ENCODE peak calls at places on chromosomes 7 and 10, in seven cellular contexts. F, E, A, T, G, O and X are unnamed samples.

GRCh38 chr10:62278461-62278910 is 9.8 kb upstream of the RTKN2 start:
- DNase-seq in F (no peak), E (no peak), A (peak; percentile 11), T (no peak), G (no peak), O (no peak), X (no peak)

GRCh38 chr10:23037561-23037960 is 57.8 kb upstream of the MSRB2 start:
- DNase-seq in F (no peak), E (no peak), A (no peak), T (no peak), G (no peak), O (no peak), X (no peak)

GRCh38 chr7:16528520-16528919 is 1.9 kb downstream of the LRRC72 start:
- DNase-seq in F (no peak), E (no peak), A (no peak), T (no peak), G (no peak), O (no peak), X (no peak)

GRCh38 chr10:129958686-129959543 is 5.2 kb downstream of the EBF3 start:
- DNase-seq in F (peak; percentile 61), E (peak; percentile 20), A (no peak), T (no peak), G (peak; percentile 83), O (peak; percentile 65), X (no peak)

GRCh38 chr10:78623577-78624215 is 445.1 kb upstream of the ZMIZ1 start:
- DNase-seq in F (no peak), E (no peak), A (no peak), T (peak; percentile 21), G (peak; percentile 10), O (no peak), X (peak; percentile 19)

GRCh38 chr10:133157662-133158436 is 2.2 kb upstream of the KNDC1 start:
- DNase-seq in F (no peak), E (no peak), A (no peak), T (no peak), G (peak; percentile 58), O (no peak), X (no peak)

GRCh38 chr7:41491752-41492405 is 211.0 kb downstream of the INHBA start:
- DNase-seq in F (no peak), E (no peak), A (no peak), T (no peak), G (no peak), O (no peak), X (no peak)

GRCh38 chr7:26958834-26959233 is 94.4 kb upstream of the SKAP2 start:
- DNase-seq in F (no peak), E (no peak), A (no peak), T (no peak), G (no peak), O (no peak), X (no peak)

GRCh38 chr10:132100556-132101349 is 35.0 kb downstream of the JAKMIP3 start:
- DNase-seq in F (no peak), E (peak; percentile 23), A (no peak), T (no peak), G (peak; percentile 33), O (peak; percentile 56), X (peak; percentile 42)

GRCh38 chr7:51472017-51472296 is 155.3 kb upstream of the COBL start:
- DNase-seq in F (no peak), E (no peak), A (no peak), T (no peak), G (peak; percentile 82), O (no peak), X (no peak)

GRCh38 chr7:104552102-104552501 is 223.7 kb downstream of the LHFPL3 start:
- DNase-seq in F (no peak), E (peak; percentile 28), A (peak; percentile 68), T (peak; percentile 32), G (peak; percentile 89), O (no peak), X (peak; percentile 71)

GRCh38 chr10:14889318-14889717 is 10.7 kb downstream of the SUV39H2 start:
- DNase-seq in F (no peak), E (no peak), A (peak; percentile 12), T (no peak), G (no peak), O (no peak), X (no peak)

GRCh38 chr10:55398463-55398862 is 597.4 kb upstream of the PCDH15 start:
- DNase-seq in F (no peak), E (no peak), A (no peak), T (no peak), G (no peak), O (no peak), X (no peak)

GRCh38 chr10:101564490-101564991 is 23.5 kb downstream of the POLL start:
- DNase-seq in F (peak; percentile 48), E (no peak), A (no peak), T (no peak), G (peak; percentile 28), O (peak; percentile 41), X (no peak)

GRCh38 chr7:137964824-137965545 is 36.9 kb downstream of the CREB3L2 start:
- DNase-seq in F (no peak), E (no peak), A (no peak), T (no peak), G (no peak), O (no peak), X (no peak)

GRCh38 chr10:113947138-113948011 is 92.9 kb downstream of the NHLRC2 start:
- DNase-seq in F (no peak), E (peak; percentile 43), A (no peak), T (peak; percentile 42), G (no peak), O (no peak), X (no peak)

GRCh38 chr10:71978988-71979691 is 14.9 kb downstream of the CHST3 start:
- DNase-seq in F (peak; percentile 8), E (no peak), A (no peak), T (no peak), G (no peak), O (peak; percentile 70), X (no peak)
- H3K4me1 ChIP-seq in F (peaks cover 80% of the 10 kb centered on the region), E (peaks cover 85% of the 10 kb centered on the region), A (peaks cover 28% of the 10 kb centered on the region), T (peaks cover 34% of the 10 kb centered on the region), G (peaks cover 2% of the 10 kb centered on the region), O (peaks cover 97% of the 10 kb centered on the region), X (peaks cover 12% of the 10 kb centered on the region)

GRCh38 chr7:10040674-10041073 is 933.0 kb upstream of the PHF14 start:
- DNase-seq in F (no peak), E (no peak), A (no peak), T (no peak), G (no peak), O (no peak), X (no peak)

GRCh38 chr7:10038351-10038750 is 935.3 kb upstream of the PHF14 start:
- DNase-seq in F (no peak), E (no peak), A (no peak), T (no peak), G (no peak), O (no peak), X (no peak)

GRCh38 chr7:10036693-10037092 is 937.0 kb upstream of the PHF14 start:
- DNase-seq in F (no peak), E (no peak), A (no peak), T (no peak), G (no peak), O (no peak), X (no peak)

GRCh38 chr7:10034843-10035556 is 938.7 kb upstream of the PHF14 start:
- DNase-seq in F (no peak), E (no peak), A (no peak), T (no peak), G (no peak), O (no peak), X (no peak)
- H3K9me3 ChIP-seq in F (no peaks in the 10 kb centered on the region), E (no peaks in the 10 kb centered on the region), A (no peaks in the 10 kb centered on the region), T (no peaks in the 10 kb centered on the region), G (no peaks in the 10 kb centered on the region), O (no peaks in the 10 kb centered on the region), X (peaks cover 23% of the 10 kb centered on the region)

GRCh38 chr7:2477447-2478386 is 1.5 kb upstream of the GRIFIN start:
- DNase-seq in F (peak; percentile 73), E (peak; percentile 77), A (peak; percentile 39), T (peak; percentile 74), G (peak; percentile 88), O (no peak), X (peak; percentile 74)
- H3K4me1 ChIP-seq in F (peaks cover 15% of the 10 kb centered on the region), E (peaks cover 31% of the 10 kb centered on the region), A (no peaks in the 10 kb centered on the region), T (peaks cover 15% of the 10 kb centered on the region), G (no peaks in the 10 kb centered on the region), O (peaks cover 29% of the 10 kb centered on the region), X (peaks cover 17% of the 10 kb centered on the region)

DNA sequence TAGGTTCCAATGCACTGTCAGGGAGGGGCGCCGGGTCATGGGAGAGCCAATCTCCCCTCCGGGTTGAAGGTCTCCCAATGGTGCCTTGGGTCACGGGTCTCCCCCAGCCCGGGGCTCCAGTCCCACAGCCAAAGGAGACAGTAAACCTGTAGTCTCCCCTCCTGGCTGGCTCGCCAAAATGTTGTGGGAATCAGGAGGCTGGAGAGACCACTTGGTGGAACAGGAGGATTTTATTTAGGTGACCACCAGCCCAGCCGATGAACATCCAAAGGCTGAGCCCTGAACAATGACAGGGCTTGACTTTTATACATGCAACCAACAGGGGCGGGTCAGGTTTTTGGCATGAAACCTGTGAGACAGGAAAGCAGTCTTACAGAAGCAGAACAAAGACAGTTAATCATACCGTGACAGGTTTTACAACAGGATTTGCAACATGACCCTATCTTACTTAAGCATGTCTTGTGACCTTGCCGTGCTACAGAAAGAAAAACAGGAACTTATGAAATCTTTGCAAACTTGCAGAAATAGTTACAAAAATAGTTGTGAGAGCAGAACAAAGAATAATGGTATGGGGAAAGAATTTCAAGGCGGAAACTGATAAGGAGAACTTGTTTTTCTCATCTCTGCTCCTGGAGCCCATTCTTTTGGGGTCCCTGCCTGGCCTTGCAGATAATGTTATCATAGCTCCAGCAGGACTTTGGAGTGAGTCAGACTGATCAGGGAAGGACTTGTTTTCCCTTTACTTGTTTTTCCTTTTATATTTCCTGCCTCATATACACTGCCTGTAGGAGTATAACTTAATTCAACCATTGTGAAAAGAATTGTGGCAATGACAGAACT is 7.1 kb downstream of the ERV3-1 start:
- DNase-seq in F (no peak), E (peak; percentile 57), A (peak; percentile 53), T (no peak), G (no peak), O (no peak), X (no peak)
- H3K9me3 ChIP-seq in F (peaks cover 2% of the 10 kb centered on the region), E (peaks cover 48% of the 10 kb centered on the region), A (peaks cover 32% of the 10 kb centered on the region), T (no peaks in the 10 kb centered on the region), G (peaks cover 87% of the 10 kb centered on the region), O (peaks cover 7% of the 10 kb centered on the region), X (peaks cover 50% of the 10 kb centered on the region)

DNA sequence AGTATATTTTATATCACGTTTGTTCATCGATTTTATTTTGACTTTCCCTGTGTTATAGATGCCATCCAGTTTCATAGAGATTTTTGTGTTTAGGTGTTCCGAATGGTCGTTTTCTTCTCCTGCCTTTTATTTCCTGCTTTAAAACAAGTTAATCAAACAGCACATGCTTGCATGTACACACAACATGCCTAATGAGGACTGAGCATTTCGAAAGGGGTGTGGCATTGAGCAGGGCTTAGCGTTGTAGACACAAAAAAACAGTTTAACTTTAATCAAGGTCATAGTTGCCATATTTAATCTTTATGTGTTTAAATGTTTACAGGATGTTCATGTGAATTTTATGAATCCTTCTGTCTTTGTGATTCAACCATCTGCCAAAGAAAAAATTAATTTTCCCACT is 430.5 kb upstream of the GALNT17 start:
- DNase-seq in F (no peak), E (no peak), A (no peak), T (no peak), G (no peak), O (no peak), X (no peak)
- H3K4me1 ChIP-seq in F (peaks cover 44% of the 10 kb centered on the region), E (peaks cover 14% of the 10 kb centered on the region), A (peaks cover 40% of the 10 kb centered on the region), T (no peaks in the 10 kb centered on the region), G (peaks cover 42% of the 10 kb centered on the region), O (peaks cover 11% of the 10 kb centered on the region), X (no peaks in the 10 kb centered on the region)

GRCh38 chr7:157599491-157599890 is 262.7 kb downstream of the DNAJB6 start:
- DNase-seq in F (no peak), E (no peak), A (no peak), T (no peak), G (no peak), O (no peak), X (no peak)
- H3K9me3 ChIP-seq in F (no peaks in the 10 kb centered on the region), E (no peaks in the 10 kb centered on the region), A (no peaks in the 10 kb centered on the region), T (no peaks in the 10 kb centered on the region), G (peaks cover 60% of the 10 kb centered on the region), O (no peaks in the 10 kb centered on the region), X (no peaks in the 10 kb centered on the region)